ENCODE peak calls at places on chromosomes 5 and 9, in seven cellular contexts. Y is HFFc6, L is epithelial cell of esophagus, A is mucosa of descending colon, K is endothelial cell, B is MM.1S, H is Peyer's patch. C is an unnamed sample.
A peak's percentile ranks its signal among the peaks of the same experiment; 100 is the strongest.

GRCh38 chr5:78287833-78288232 is 6.7 kb downstream of the AP3B1 start:
- DNase-seq in H (no peak), L (peak; percentile 84), B (no peak), K (no peak), A (no peak), Y (peak; percentile 73), C (peak; percentile 59)

GRCh38 chr5:18876565-18876964 is 1111.4 kb downstream of the CDH18 start:
- DNase-seq in A (no peak), L (no peak), H (no peak), B (no peak), Y (no peak), K (no peak), C (no peak)

GRCh38 chr5:40813698-40814281 is 15.6 kb upstream of the PRKAA1 start:
- DNase-seq in K (no peak), A (no peak), B (no peak), H (no peak), L (no peak), Y (no peak), C (no peak)

GRCh38 chr9:21813575-21814473 is 11.4 kb downstream of the MTAP start:
- DNase-seq in H (peak; percentile 56), B (peak; percentile 63), A (no peak), Y (peak; percentile 74), K (peak; percentile 54), L (peak; percentile 89), C (no peak)

GRCh38 chr9:69615880-69616279 is 56.3 kb downstream of the APBA1 start:
- DNase-seq in B (no peak), Y (no peak), K (no peak), L (no peak), H (no peak), A (no peak), C (no peak)

GRCh38 chr5:54294097-54294667 is 16.2 kb downstream of the ARL15 start:
- DNase-seq in K (no peak), A (no peak), Y (no peak), H (no peak), B (no peak), L (no peak), C (no peak)

GRCh38 chr5:135189024-135189423 is 155.0 kb upstream of the PITX1 start:
- DNase-seq in A (no peak), H (no peak), L (no peak), K (no peak), B (no peak), Y (no peak), C (no peak)

GRCh38 chr9:107334103-107334776 is 51.2 kb downstream of the RAD23B start:
- DNase-seq in L (no peak), A (no peak), B (no peak), H (no peak), K (no peak), Y (no peak), C (no peak)

GRCh38 chr5:157651623-157652376 is 438 bp downstream of the SOX30 start:
- DNase-seq in B (peak; percentile 89), H (peak; percentile 78), L (peak; percentile 83), Y (no peak), A (peak; percentile 93), K (peak; percentile 66), C (no peak)

GRCh38 chr9:113612828-113613227 is 149.3 kb downstream of the RGS3 start:
- DNase-seq in Y (no peak), K (no peak), B (no peak), H (no peak), A (no peak), L (no peak), C (no peak)

GRCh38 chr5:55187370-55187769 is 14.4 kb upstream of the CDC20B start:
- DNase-seq in Y (peak; percentile 18), L (peak; percentile 65), A (no peak), K (no peak), B (peak; percentile 32), H (no peak), C (peak; percentile 61)

GRCh38 chr9:106149956-106150355 is 455.6 kb downstream of the TMEM38B start:
- DNase-seq in K (no peak), B (no peak), H (no peak), L (no peak), Y (no peak), A (no peak), C (no peak)

GRCh38 chr5:40682431-40683017 is 2.8 kb downstream of the PTGER4 start:
- DNase-seq in A (no peak), Y (no peak), H (no peak), B (no peak), K (no peak), L (peak; percentile 45), C (no peak)

GRCh38 chr5:56064984-56065383 is 70.2 kb upstream of the IL6ST start:
- DNase-seq in K (no peak), Y (no peak), B (no peak), A (no peak), L (no peak), H (no peak), C (no peak)

GRCh38 chr9:133115604-133116345 is 5.3 kb downstream of the RALGDS start:
- DNase-seq in H (peak; percentile 33), A (peak; percentile 51), Y (no peak), B (no peak), L (no peak), K (no peak), C (no peak)

GRCh38 chr5:57736716-57737115 is 254.1 kb upstream of the ACTBL2 start:
- DNase-seq in H (no peak), L (no peak), B (no peak), Y (no peak), K (no peak), A (no peak), C (no peak)

GRCh38 chr5:432928-433791 is 9.8 kb upstream of the EXOC3 start:
- DNase-seq in K (no peak), B (no peak), A (no peak), Y (no peak), L (no peak), H (no peak), C (no peak)

DNA sequence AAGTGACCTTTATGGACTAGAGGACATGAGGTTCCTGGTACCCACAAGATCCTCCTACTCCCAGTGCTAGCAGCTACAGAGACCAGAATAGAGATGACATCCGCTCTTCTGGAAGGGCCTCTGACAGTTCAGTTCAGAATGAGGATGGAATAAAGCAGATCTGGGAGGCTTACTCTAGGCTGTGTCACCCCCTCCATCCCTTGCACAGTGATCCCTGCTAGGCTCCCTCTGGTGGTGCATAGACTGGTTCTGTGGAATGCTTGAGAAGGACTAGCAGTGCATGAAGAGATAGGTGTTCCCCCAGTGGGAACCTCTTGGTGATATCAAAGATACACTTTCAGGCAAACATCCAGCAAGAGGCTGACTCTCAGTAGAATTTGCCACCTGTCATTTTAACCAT is 83.0 kb downstream of the NPR3 start:
- DNase-seq in L (peak; percentile 43), H (no peak), K (no peak), B (no peak), A (no peak), Y (peak; percentile 37), C (peak; percentile 58)
- TF ChIP-seq CTCF in L (peak; percentile 42), H (no peak), K (no peak), B (no peak), A (no peak), Y (peak; percentile 72), C (no peak)

GRCh38 chr9:135774794-135775525 is 73.0 kb downstream of the KCNT1 start:
- DNase-seq in K (no peak), L (no peak), A (no peak), B (no peak), Y (no peak), H (no peak), C (no peak)
- TF ChIP-seq CTCF in K (no peak), L (no peak), A (no peak), B (no peak), Y (no peak), H (no peak), C (no peak)

DNA sequence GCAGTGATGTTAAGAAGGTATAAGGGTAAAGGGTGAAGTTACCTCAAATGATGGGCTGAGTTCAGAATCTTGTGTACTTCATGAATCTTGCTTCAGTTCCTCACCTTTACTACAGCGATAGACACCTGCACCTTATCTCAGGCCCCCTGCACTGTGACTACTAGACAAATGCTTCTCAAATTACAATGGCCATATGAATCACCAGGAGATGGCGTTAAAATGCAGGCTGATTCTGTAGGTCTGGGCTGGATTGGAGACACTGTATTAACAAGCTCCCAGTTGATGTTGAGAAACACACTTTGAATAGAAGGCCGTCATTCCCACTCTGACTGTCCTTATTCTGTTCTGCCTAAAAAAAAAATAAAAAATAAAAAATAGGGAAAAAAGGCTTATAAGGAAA is 29.8 kb downstream of the TARS1 start:
- DNase-seq in H (no peak), Y (peak; percentile 61), A (no peak), L (peak; percentile 54), K (no peak), B (no peak), C (peak; percentile 33)
- TF ChIP-seq CTCF in H (no peak), Y (peak; percentile 76), A (no peak), L (peak; percentile 48), K (no peak), B (no peak), C (no peak)

GRCh38 chr9:34492051-34492450 is 30.7 kb downstream of the ENHO start:
- DNase-seq in A (no peak), Y (no peak), H (no peak), L (no peak), K (no peak), B (no peak), C (no peak)
- TF ChIP-seq CTCF in A (no peak), Y (no peak), H (no peak), L (no peak), K (no peak), B (no peak), C (no peak)

GRCh38 chr9:79131876-79132377 is 439.8 kb upstream of the TLE4 start:
- DNase-seq in K (no peak), Y (no peak), A (no peak), B (no peak), L (no peak), H (no peak), C (no peak)

GRCh38 chr9:79129865-79130480 is 441.8 kb upstream of the TLE4 start:
- DNase-seq in K (peak; percentile 70), Y (peak; percentile 59), L (peak; percentile 58), H (no peak), A (no peak), B (peak; percentile 27), C (peak; percentile 60)

GRCh38 chr9:79131375-79131774 is 440.4 kb upstream of the TLE4 start:
- DNase-seq in A (no peak), B (no peak), K (no peak), L (no peak), H (no peak), Y (no peak), C (no peak)

GRCh38 chr9:79134654-79135053 is 437.1 kb upstream of the TLE4 start:
- DNase-seq in Y (peak; percentile 58), B (no peak), K (peak; percentile 18), H (no peak), L (peak; percentile 36), A (no peak), C (peak; percentile 43)
- TF ChIP-seq CTCF in Y (peak; percentile 74), B (no peak), K (peak; percentile 22), H (no peak), L (peak; percentile 7), A (no peak), C (no peak)

C was measured in MCF 10A.